ENCODE peak calls at places on chromosomes 16 and 17, in five cellular contexts. E, V, Z, S and C are unnamed samples.

GRCh38 chr16:49857423-49858181 is 1.7 kb upstream of the ZNF423 start:
- DNase-seq in Z (peak), S (peak), E (peak), V (no peak), C (peak)

GRCh38 chr17:29784661-29785060 is 145.4 kb downstream of the SSH2 start:
- DNase-seq in V (no peak), Z (no peak), E (no peak), S (no peak), C (peak)

GRCh38 chr16:67086829-67087228 is 22.9 kb upstream of the PHAF1 start:
- DNase-seq in S (no peak), V (no peak), E (no peak), Z (no peak), C (no peak)

GRCh38 chr17:10270258-10270657 is 71.9 kb upstream of the GAS7 start:
- DNase-seq in V (no peak), S (no peak), Z (no peak), E (no peak), C (no peak)

GRCh38 chr17:18987230-18987610 is 17.3 kb downstream of the FAM83G start:
- DNase-seq in V (no peak), S (no peak), E (no peak), Z (no peak), C (no peak)

GRCh38 chr17:57856792-57857620 is 7.2 kb upstream of the MRPS23 start:
- DNase-seq in Z (no peak), S (no peak), V (no peak), E (no peak), C (no peak)

GRCh38 chr17:56913000-56913866 is 616 bp downstream of the TRIM25 start:
- DNase-seq in S (peak), V (no peak), E (no peak), Z (peak), C (peak)

GRCh38 chr17:21089145-21089544 is 37.6 kb upstream of the DHRS7B start:
- DNase-seq in S (no peak), E (no peak), V (peak), Z (no peak), C (no peak)

GRCh38 chr17:16199093-16199492 is 16.2 kb downstream of the NCOR1 start:
- DNase-seq in S (no peak), V (no peak), E (no peak), Z (no peak), C (peak)

GRCh38 chr16:84795338-84796053 is 24.3 kb upstream of the CRISPLD2 start:
- DNase-seq in S (no peak), Z (no peak), E (no peak), V (no peak), C (peak)

GRCh38 chr17:80812362-80813088 is 179.1 kb upstream of the CHMP6 start:
- DNase-seq in Z (no peak), E (no peak), V (no peak), S (no peak), C (no peak)

GRCh38 chr16:22353188-22353919 is 21.1 kb downstream of the CDR2 start:
- DNase-seq in S (peak), E (no peak), V (no peak), Z (no peak), C (peak)

GRCh38 chr16:10277597-10277996 is 95.4 kb upstream of the GRIN2A start:
- DNase-seq in E (no peak), V (no peak), S (no peak), Z (no peak), C (no peak)

GRCh38 chr17:81802048-81802758 is 1.7 kb upstream of the GCGR start:
- DNase-seq in S (no peak), Z (no peak), E (no peak), V (no peak), C (no peak)

GRCh38 chr17:76585649-76586593 is at the start of gene ST6GALNAC2:
- DNase-seq in S (peak), E (no peak), V (no peak), Z (peak), C (peak)

GRCh38 chr16:67892375-67892774 is 679 bp upstream of the PSKH1 start:
- DNase-seq in E (no peak), Z (no peak), S (no peak), V (no peak), C (no peak)

GRCh38 chr16:76370344-76370743 is 93.1 kb downstream of the CNTNAP4 start:
- DNase-seq in V (no peak), E (no peak), S (no peak), Z (no peak), C (no peak)

GRCh38 chr16:72221216-72221995 is 49.5 kb upstream of the PMFBP1 start:
- DNase-seq in S (no peak), V (no peak), E (no peak), Z (no peak), C (no peak)

GRCh38 chr17:67666710-67667109 is 51.0 kb upstream of the NOL11 start:
- DNase-seq in V (no peak), S (no peak), E (no peak), Z (no peak), C (no peak)

GRCh38 chr17:82859431-82860403 is 19.9 kb upstream of the ZNF750 start:
- DNase-seq in Z (peak), V (no peak), S (peak), E (peak), C (peak)

GRCh38 chr16:79469999-79470398 is 130.5 kb downstream of the MAF start:
- DNase-seq in Z (no peak), S (no peak), V (no peak), E (no peak), C (no peak)

GRCh38 chr16:75462804-75463203 is 1.7 kb downstream of the TMEM170A start:
- DNase-seq in S (no peak), V (no peak), Z (no peak), E (no peak), C (no peak)